ENCODE peak calls at places on chromosome 4, in five cellular contexts. K, N, E, Z and R are unnamed samples.

GRCh38 chr4:154490589-154491340 is 834 bp downstream of the DCHS2 start:
- DNase-seq in K (peak; percentile 11), N (peak; percentile 13), E (no peak), Z (peak; percentile 59), R (no peak)

GRCh38 chr4:94803181-94803580 is 45.4 kb downstream of the BMPR1B start:
- DNase-seq in K (no peak), N (no peak), E (no peak), Z (no peak), R (no peak)

GRCh38 chr4:140807491-140808257 is 51.5 kb upstream of the TBC1D9 start:
- DNase-seq in K (no peak), N (no peak), E (no peak), Z (no peak), R (no peak)

GRCh38 chr4:26076000-26076587 is 162.1 kb downstream of the SMIM20 start:
- DNase-seq in K (no peak), N (no peak), E (no peak), Z (no peak), R (peak; percentile 9)

GRCh38 chr4:72846280-72847111 is 223.0 kb downstream of the COX18 start:
- DNase-seq in K (no peak), N (no peak), E (peak; percentile 47), Z (peak; percentile 24), R (no peak)

GRCh38 chr4:178356725-178357124 is 914.5 kb upstream of the AGA start:
- DNase-seq in K (no peak), N (no peak), E (peak; percentile 8), Z (no peak), R (no peak)

GRCh38 chr4:3342182-3342854 is 49.5 kb downstream of the RGS12 start:
- DNase-seq in K (no peak), N (no peak), E (no peak), Z (no peak), R (no peak)

GRCh38 chr4:113593400-113594230 is 167.9 kb downstream of the CAMK2D start:
- DNase-seq in K (no peak), N (no peak), E (no peak), Z (no peak), R (no peak)

GRCh38 chr4:70739496-70740337 is 18.0 kb downstream of the RUFY3 start:
- DNase-seq in K (no peak), N (no peak), E (no peak), Z (no peak), R (no peak)

GRCh38 chr4:27702710-27703431 is 842.2 kb downstream of the STIM2 start:
- DNase-seq in K (no peak), N (no peak), E (peak; percentile 28), Z (no peak), R (no peak)

GRCh38 chr4:26788341-26788733 is 72.3 kb upstream of the STIM2 start:
- DNase-seq in K (no peak), N (no peak), E (no peak), Z (no peak), R (no peak)